ENCODE peak calls at places on chromosomes 3 and 15, in eight cellular contexts. One of them, this sample, is unnamed.

GRCh38 chr15:68420186-68420684 is 11.7 kb downstream of the ITGA11 start:
- DNase-seq in RPMI7951: peak; percentile 64
- DNase-seq in fibroblast of the conjunctiva: no peak
- DNase-seq in COR-L47: no peak
- DNase-seq in endothelial cell: no peak
- DNase-seq in AG08395: no peak
- DNase-seq in central memory CD4-positive, alpha-beta T cell: no peak
- DNase-seq in stimulated activated CD4-positive, alpha-beta T cell treated with anti-CD3 and anti-CD28 coated beads, Interleukin-12 subunit alpha, Interleukin-12 subunit beta, amount 100 ng/mL, for 4 hours: no peak
- DNase-seq in this sample: no peak

GRCh38 chr3:119669906-119670570 is 7.2 kb downstream of the COX17 start:
- DNase-seq in RPMI7951: peak; percentile 55
- DNase-seq in fibroblast of the conjunctiva: no peak
- DNase-seq in COR-L47: no peak
- DNase-seq in endothelial cell: no peak
- DNase-seq in AG08395: no peak
- DNase-seq in central memory CD4-positive, alpha-beta T cell: no peak
- DNase-seq in stimulated activated CD4-positive, alpha-beta T cell treated with anti-CD3 and anti-CD28 coated beads, Interleukin-12 subunit alpha, Interleukin-12 subunit beta, amount 100 ng/mL, for 4 hours: no peak
- DNase-seq in this sample: peak; percentile 44

GRCh38 chr3:66450389-66451022 is 50.3 kb downstream of the LRIG1 start:
- DNase-seq in RPMI7951: peak; percentile 77
- DNase-seq in fibroblast of the conjunctiva: peak; percentile 48
- DNase-seq in COR-L47: peak; percentile 1
- DNase-seq in endothelial cell: no peak
- DNase-seq in AG08395: peak; percentile 77
- DNase-seq in central memory CD4-positive, alpha-beta T cell: no peak
- DNase-seq in stimulated activated CD4-positive, alpha-beta T cell treated with anti-CD3 and anti-CD28 coated beads, Interleukin-12 subunit alpha, Interleukin-12 subunit beta, amount 100 ng/mL, for 4 hours: no peak
- DNase-seq in this sample: peak; percentile 50

GRCh38 chr15:66894986-66895780 is 170.2 kb upstream of the SMAD3 start:
- DNase-seq in RPMI7951: peak; percentile 41
- DNase-seq in fibroblast of the conjunctiva: no peak
- DNase-seq in COR-L47: no peak
- DNase-seq in endothelial cell: no peak
- DNase-seq in AG08395: no peak
- DNase-seq in central memory CD4-positive, alpha-beta T cell: no peak
- DNase-seq in stimulated activated CD4-positive, alpha-beta T cell treated with anti-CD3 and anti-CD28 coated beads, Interleukin-12 subunit alpha, Interleukin-12 subunit beta, amount 100 ng/mL, for 4 hours: no peak
- DNase-seq in this sample: peak; percentile 46

GRCh38 chr3:64125561-64125960 is 99.7 kb downstream of the PRICKLE2 start:
- DNase-seq in RPMI7951: no peak
- DNase-seq in fibroblast of the conjunctiva: no peak
- DNase-seq in COR-L47: no peak
- DNase-seq in endothelial cell: no peak
- DNase-seq in AG08395: no peak
- DNase-seq in central memory CD4-positive, alpha-beta T cell: no peak
- DNase-seq in stimulated activated CD4-positive, alpha-beta T cell treated with anti-CD3 and anti-CD28 coated beads, Interleukin-12 subunit alpha, Interleukin-12 subunit beta, amount 100 ng/mL, for 4 hours: no peak
- DNase-seq in this sample: no peak

GRCh38 chr3:127747751-127748521 is 74.4 kb downstream of the MGLL start:
- DNase-seq in RPMI7951: peak; percentile 90
- DNase-seq in fibroblast of the conjunctiva: peak; percentile 82
- DNase-seq in COR-L47: peak; percentile 32
- DNase-seq in endothelial cell: no peak
- DNase-seq in AG08395: peak; percentile 93
- DNase-seq in central memory CD4-positive, alpha-beta T cell: no peak
- DNase-seq in stimulated activated CD4-positive, alpha-beta T cell treated with anti-CD3 and anti-CD28 coated beads, Interleukin-12 subunit alpha, Interleukin-12 subunit beta, amount 100 ng/mL, for 4 hours: no peak
- DNase-seq in this sample: peak; percentile 90

GRCh38 chr3:124882749-124883148 is 4.4 kb downstream of the ITGB5 start:
- DNase-seq in RPMI7951: peak; percentile 70
- DNase-seq in fibroblast of the conjunctiva: no peak
- DNase-seq in COR-L47: no peak
- DNase-seq in endothelial cell: no peak
- DNase-seq in AG08395: no peak
- DNase-seq in central memory CD4-positive, alpha-beta T cell: no peak
- DNase-seq in stimulated activated CD4-positive, alpha-beta T cell treated with anti-CD3 and anti-CD28 coated beads, Interleukin-12 subunit alpha, Interleukin-12 subunit beta, amount 100 ng/mL, for 4 hours: no peak
- DNase-seq in this sample: peak; percentile 31

GRCh38 chr15:69324031-69324430 is 25.3 kb downstream of the PAQR5 start:
- DNase-seq in RPMI7951: no peak
- DNase-seq in fibroblast of the conjunctiva: no peak
- DNase-seq in COR-L47: peak; percentile 26
- DNase-seq in endothelial cell: no peak
- DNase-seq in AG08395: peak; percentile 18
- DNase-seq in central memory CD4-positive, alpha-beta T cell: no peak
- DNase-seq in stimulated activated CD4-positive, alpha-beta T cell treated with anti-CD3 and anti-CD28 coated beads, Interleukin-12 subunit alpha, Interleukin-12 subunit beta, amount 100 ng/mL, for 4 hours: no peak
- DNase-seq in this sample: no peak

GRCh38 chr3:46710671-46711295 is 6.9 kb downstream of the PRSS50 start:
- DNase-seq in RPMI7951: no peak
- DNase-seq in fibroblast of the conjunctiva: no peak
- DNase-seq in COR-L47: no peak
- DNase-seq in endothelial cell: no peak
- DNase-seq in AG08395: no peak
- DNase-seq in central memory CD4-positive, alpha-beta T cell: no peak
- DNase-seq in stimulated activated CD4-positive, alpha-beta T cell treated with anti-CD3 and anti-CD28 coated beads, Interleukin-12 subunit alpha, Interleukin-12 subunit beta, amount 100 ng/mL, for 4 hours: no peak
- DNase-seq in this sample: no peak

GRCh38 chr3:149702691-149703426 is 45.0 kb upstream of the WWTR1 start:
- DNase-seq in RPMI7951: peak; percentile 97
- DNase-seq in fibroblast of the conjunctiva: peak; percentile 66
- DNase-seq in COR-L47: no peak
- DNase-seq in endothelial cell: no peak
- DNase-seq in AG08395: peak; percentile 90
- DNase-seq in central memory CD4-positive, alpha-beta T cell: no peak
- DNase-seq in stimulated activated CD4-positive, alpha-beta T cell treated with anti-CD3 and anti-CD28 coated beads, Interleukin-12 subunit alpha, Interleukin-12 subunit beta, amount 100 ng/mL, for 4 hours: no peak
- DNase-seq in this sample: peak; percentile 92

GRCh38 chr15:70701891-70702568 is 61.3 kb downstream of the UACA start:
- DNase-seq in RPMI7951: peak; percentile 73
- DNase-seq in fibroblast of the conjunctiva: peak; percentile 21
- DNase-seq in COR-L47: no peak
- DNase-seq in endothelial cell: no peak
- DNase-seq in AG08395: peak; percentile 17
- DNase-seq in central memory CD4-positive, alpha-beta T cell: no peak
- DNase-seq in stimulated activated CD4-positive, alpha-beta T cell treated with anti-CD3 and anti-CD28 coated beads, Interleukin-12 subunit alpha, Interleukin-12 subunit beta, amount 100 ng/mL, for 4 hours: no peak
- DNase-seq in this sample: peak; percentile 63

GRCh38 chr3:106711650-106712049 is 665.6 kb upstream of the CCDC54 start:
- DNase-seq in RPMI7951: peak; percentile 80
- DNase-seq in fibroblast of the conjunctiva: no peak
- DNase-seq in COR-L47: no peak
- DNase-seq in endothelial cell: no peak
- DNase-seq in AG08395: peak; percentile 41
- DNase-seq in central memory CD4-positive, alpha-beta T cell: no peak
- DNase-seq in stimulated activated CD4-positive, alpha-beta T cell treated with anti-CD3 and anti-CD28 coated beads, Interleukin-12 subunit alpha, Interleukin-12 subunit beta, amount 100 ng/mL, for 4 hours: no peak
- DNase-seq in this sample: peak; percentile 80

This sample was measured in EL.